ENCODE peak calls at places on chromosome 3, in nine cellular contexts. C is brain microvascular endothelial cell; O is psoas muscle; E is heart left ventricle; Q is CD8-positive, alpha-beta T cell; B is ascending aorta; J is iPS DF 6.9; M is astrocyte; T is dorsolateral prefrontal cortex. G is an unnamed sample.

GRCh38 chr3:120604784-120605183 is 8.6 kb downstream of the NDUFB4 start:
- DNase-seq in T (no peak), C (no peak), Q (no peak), B (no peak), O (no peak), J (no peak), E (no peak), M (no peak), G (no peak)

GRCh38 chr3:13881536-13882410 is 1.9 kb upstream of the WNT7A start:
- DNase-seq in E (no peak), J (no peak), Q (no peak), O (no peak), B (peak; percentile 37), M (no peak), T (no peak), C (no peak), G (peak; percentile 6)

GRCh38 chr3:52456800-52457183 is 1.4 kb downstream of the NISCH start:
- DNase-seq in Q (no peak), B (no peak), T (no peak), E (no peak), C (no peak), O (no peak), M (no peak), J (no peak), G (no peak)

GRCh38 chr3:160163259-160163878 is 61.9 kb upstream of the C3orf80 start:
- DNase-seq in B (no peak), J (no peak), E (no peak), C (no peak), O (no peak), T (no peak), Q (no peak), M (no peak), G (no peak)

GRCh38 chr3:45134758-45135521 is 11.2 kb downstream of the CDCP1 start:
- DNase-seq in C (no peak), E (no peak), O (no peak), M (peak; percentile 71), Q (no peak), T (no peak), J (no peak), B (no peak), G (no peak)

GRCh38 chr3:65575376-65575840 is 463.3 kb downstream of the MAGI1 start:
- DNase-seq in O (no peak), E (no peak), J (no peak), B (no peak), C (peak; percentile 57), M (peak; percentile 88), T (no peak), Q (no peak), G (no peak)

GRCh38 chr3:59754456-59754855 is 704.6 kb upstream of the CFAP20DC start:
- DNase-seq in T (no peak), Q (no peak), E (no peak), J (no peak), M (no peak), O (no peak), B (no peak), C (no peak), G (no peak)

GRCh38 chr3:85312326-85312725 is 353.5 kb downstream of the CADM2 start:
- DNase-seq in Q (no peak), B (no peak), M (no peak), C (no peak), J (no peak), E (no peak), O (no peak), T (no peak), G (no peak)

GRCh38 chr3:57094606-57095005 is 34.1 kb downstream of the SPATA12 start:
- DNase-seq in T (no peak), Q (no peak), B (no peak), O (no peak), M (no peak), C (no peak), E (no peak), J (no peak), G (no peak)

GRCh38 chr3:88030200-88030599 is 28.6 kb downstream of the CGGBP1 start:
- DNase-seq in M (no peak), Q (no peak), C (no peak), T (no peak), E (no peak), B (no peak), J (no peak), O (no peak), G (no peak)

GRCh38 chr3:153247331-153248311 is 85.6 kb downstream of the RAP2B start:
- DNase-seq in O (no peak), Q (no peak), C (no peak), J (no peak), B (no peak), E (no peak), T (no peak), M (no peak), G (no peak)

GRCh38 chr3:182618981-182619591 is 174.2 kb upstream of the ATP11B start:
- DNase-seq in J (no peak), B (no peak), O (no peak), T (no peak), Q (no peak), E (no peak), C (peak; percentile 38), M (peak; percentile 93), G (no peak)

GRCh38 chr3:47482411-47482810 is 6.7 kb upstream of the SCAP start:
- DNase-seq in E (no peak), M (no peak), J (no peak), Q (no peak), B (no peak), O (no peak), T (no peak), C (no peak), G (no peak)

DNA sequence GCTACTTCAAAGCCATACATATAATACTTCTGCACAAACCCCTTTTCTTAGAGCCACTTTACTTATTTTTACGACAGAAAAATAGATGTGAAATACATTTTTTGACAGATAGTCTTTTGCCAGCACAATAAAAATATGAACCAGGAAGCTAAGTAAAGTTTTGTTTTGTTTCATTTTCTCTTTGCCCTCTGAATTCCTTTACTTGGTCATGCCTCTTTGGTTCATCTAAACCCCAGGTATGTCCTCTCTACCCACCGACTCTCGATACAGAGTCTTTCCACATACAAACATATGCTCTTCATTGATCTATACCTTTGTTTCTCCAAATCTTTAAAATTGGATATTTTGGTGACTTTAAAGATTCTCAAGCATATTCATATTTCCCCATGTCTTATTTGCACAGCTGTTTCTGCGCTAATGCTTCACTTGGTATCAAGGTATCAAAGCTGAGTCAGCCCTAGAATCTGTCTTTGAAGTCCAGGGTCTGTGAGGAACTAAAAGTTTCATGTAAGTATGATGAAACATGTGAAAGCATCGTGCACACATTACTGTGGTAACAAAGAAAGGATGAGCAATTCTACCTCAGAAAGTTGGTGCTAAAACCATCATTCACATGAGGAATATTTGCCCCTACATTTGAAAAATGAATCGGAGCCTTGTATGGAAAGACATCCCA is 845.4 kb downstream of the NAALADL2 start:
- DNase-seq in T (no peak), O (no peak), J (no peak), B (no peak), Q (no peak), E (no peak), C (no peak), M (no peak), G (no peak)
- H3K4me3 ChIP-seq in T (no peak overlapping the region), O (no peak overlapping the region), J (no peak overlapping the region), B (no peak overlapping the region), Q (no peak overlapping the region), E (no peak overlapping the region), C (no peak overlapping the region), M (no peak overlapping the region), G (no peak overlapping the region)

GRCh38 chr3:15151166-15151565 is 52.2 kb upstream of the RBSN start:
- DNase-seq in J (no peak), O (no peak), M (no peak), E (no peak), C (peak; percentile 2), T (no peak), Q (no peak), B (no peak), G (no peak)
- H3K27me3 ChIP-seq in J (no peaks in the 10 kb centered on the region), O (peaks cover 6% of the 10 kb centered on the region), M (peaks cover 32% of the 10 kb centered on the region), E (no peaks in the 10 kb centered on the region), C (peaks cover 10% of the 10 kb centered on the region), T (no peaks in the 10 kb centered on the region), Q (peaks cover 4% of the 10 kb centered on the region), B (no peaks in the 10 kb centered on the region), G (no peaks in the 10 kb centered on the region)

GRCh38 chr3:185658504-185658912 is 72.4 kb downstream of the SENP2 start:
- DNase-seq in O (peak; percentile 84), T (no peak), J (no peak), E (no peak), M (peak; percentile 99), B (peak; percentile 95), Q (no peak), C (peak; percentile 99), G (peak; percentile 91)

GRCh38 chr3:185655426-185656320 is 69.6 kb downstream of the SENP2 start:
- DNase-seq in J (no peak), Q (no peak), T (no peak), B (no peak), M (no peak), O (no peak), C (no peak), E (no peak), G (no peak)

GRCh38 chr3:185656321-185656840 is 70.3 kb downstream of the SENP2 start:
- DNase-seq in T (no peak), C (peak; percentile 98), E (peak; percentile 56), M (peak; percentile 98), J (no peak), B (peak; percentile 90), O (peak; percentile 64), Q (no peak), G (peak; percentile 90)

GRCh38 chr3:185657691-185658503 is 71.8 kb downstream of the SENP2 start:
- DNase-seq in E (no peak), T (no peak), B (no peak), M (no peak), C (no peak), Q (no peak), O (no peak), J (no peak), G (no peak)

GRCh38 chr3:185657211-185657610 is 71.1 kb downstream of the SENP2 start:
- DNase-seq in B (no peak), T (no peak), E (no peak), C (no peak), O (no peak), J (no peak), Q (no peak), M (no peak), G (no peak)
- H3K27ac ChIP-seq in B (peak overlapping the region; percentile 74), T (peak overlapping the region; percentile 84), E (peak overlapping the region; percentile 7), C (peak overlapping the region; percentile 89), O (peak overlapping the region; percentile 27), J (no peak overlapping the region), Q (no peak overlapping the region), M (peak overlapping the region; percentile 88), G (peak overlapping the region; percentile 84)

DNA sequence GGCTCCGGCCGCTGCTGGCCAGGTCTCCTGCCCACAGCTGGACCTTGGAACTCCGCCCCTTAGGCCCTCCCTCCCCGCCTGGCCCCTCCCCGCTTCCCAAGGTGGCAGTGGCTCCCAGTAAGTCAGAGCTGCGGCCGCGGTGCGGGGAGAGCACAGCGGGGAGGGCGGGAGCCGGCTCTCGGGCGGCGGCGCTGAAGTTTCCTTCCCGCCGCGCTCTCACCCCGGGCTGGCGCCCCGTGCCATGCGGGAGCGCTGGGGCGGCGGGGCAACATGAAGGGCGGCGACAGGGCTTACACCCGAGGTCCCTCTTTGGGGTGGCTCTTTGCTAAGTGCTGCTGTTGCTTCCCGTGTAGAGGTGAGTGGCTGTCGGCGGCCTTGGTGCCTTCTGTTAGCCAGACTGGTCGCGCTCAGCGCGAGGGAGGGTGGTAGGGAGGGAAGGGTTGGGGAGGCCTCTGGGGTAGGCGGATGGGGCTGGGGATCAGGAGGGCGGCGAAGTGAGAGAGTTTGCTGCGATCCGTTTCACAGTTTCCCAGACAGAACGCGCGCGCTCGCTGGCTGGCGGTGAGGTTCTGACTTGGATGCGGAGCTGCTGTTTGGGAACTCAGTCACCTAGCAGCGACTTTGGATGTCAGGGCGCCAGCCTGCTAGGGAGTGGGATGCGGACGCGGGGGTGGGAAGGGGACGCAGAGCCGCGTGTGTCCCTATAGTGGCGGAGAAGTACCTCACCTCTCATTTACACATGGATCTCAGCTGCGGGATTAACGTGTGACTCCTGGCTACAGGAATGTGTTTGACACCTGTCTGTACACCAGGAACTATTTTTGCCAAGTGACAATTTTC is 145.5 kb upstream of the UMPS start:
- DNase-seq in Q (peak; percentile 30), O (peak; percentile 77), T (no peak), M (peak; percentile 51), J (no peak), B (peak; percentile 89), E (peak; percentile 84), C (peak; percentile 31), G (peak; percentile 67)
- H3K4me3 ChIP-seq in Q (peak overlapping the region; percentile 27), O (peak overlapping the region; percentile 74), T (peak overlapping the region; percentile 63), M (peak overlapping the region; percentile 63), J (peak overlapping the region; percentile 36), B (peak overlapping the region; percentile 65), E (peak overlapping the region; percentile 62), C (peak overlapping the region; percentile 57), G (peak overlapping the region; percentile 46)

G was measured in tibial artery.